ENCODE peak calls at places on chromosomes 12 and 14, in nine cellular contexts. E, K, S, P, O, U, L, H and I are unnamed samples.

GRCh38 chr14:100536141-100536540 is 51.1 kb downstream of the BEGAIN start:
- DNase-seq in O (no peak), L (no peak), P (peak), K (no peak), S (no peak), E (no peak), U (no peak), H (no peak), I (no peak)

GRCh38 chr12:113333877-113334785 is 778 bp downstream of the SLC8B1 start:
- DNase-seq in E (no peak), L (no peak), U (no peak), S (peak), O (no peak), H (peak), P (peak), K (no peak), I (peak)

GRCh38 chr14:98136420-98136819 is 1135.6 kb downstream of the BCL11B start:
- DNase-seq in L (no peak), S (no peak), K (no peak), U (no peak), E (no peak), H (no peak), O (no peak), P (no peak), I (no peak)

GRCh38 chr14:89304972-89305703 is 111.9 kb downstream of the FOXN3 start:
- DNase-seq in S (no peak), P (no peak), K (no peak), H (peak), L (peak), U (peak), O (no peak), E (peak), I (no peak)

GRCh38 chr12:2124466-2125023 is 71.8 kb downstream of the CACNA1C start:
- DNase-seq in H (no peak), O (no peak), P (no peak), K (no peak), L (no peak), S (no peak), E (no peak), U (no peak), I (no peak)

GRCh38 chr12:84348582-84348981 is 564.0 kb downstream of the SLC6A15 start:
- DNase-seq in H (no peak), U (no peak), L (no peak), S (no peak), P (no peak), K (no peak), O (no peak), E (no peak), I (no peak)

GRCh38 chr14:28695109-28695508 is 71.5 kb upstream of the FOXG1 start:
- DNase-seq in P (no peak), H (no peak), K (no peak), L (no peak), U (no peak), E (no peak), O (no peak), S (no peak), I (no peak)

GRCh38 chr14:62101650-62102355 is 339.6 kb downstream of the SNAPC1 start:
- DNase-seq in U (no peak), P (no peak), H (no peak), S (no peak), O (no peak), E (no peak), K (no peak), L (no peak), I (no peak)

GRCh38 chr12:95601626-95602025 is 50.4 kb upstream of the USP44 start:
- DNase-seq in H (no peak), E (no peak), U (no peak), P (no peak), S (no peak), L (no peak), K (no peak), O (no peak), I (no peak)

GRCh38 chr12:78192979-78193378 is 362.3 kb downstream of the NAV3 start:
- DNase-seq in U (no peak), S (no peak), K (no peak), L (no peak), O (no peak), P (no peak), H (no peak), E (no peak), I (no peak)

GRCh38 chr12:61821381-61821780 is 438.8 kb upstream of the USP15 start:
- DNase-seq in K (no peak), S (no peak), L (no peak), H (no peak), E (no peak), P (no peak), U (no peak), O (no peak), I (no peak)

GRCh38 chr12:25625146-25625545 is 72.1 kb upstream of the LMNTD1 start:
- DNase-seq in O (no peak), S (no peak), K (no peak), U (no peak), P (no peak), L (no peak), H (no peak), E (no peak), I (no peak)

GRCh38 chr12:77940566-77940965 is 109.9 kb downstream of the NAV3 start:
- DNase-seq in P (no peak), H (no peak), L (no peak), E (no peak), K (no peak), S (peak), O (no peak), U (peak), I (no peak)

GRCh38 chr12:106760184-106760531 is 14.3 kb upstream of the RIC8B start:
- DNase-seq in U (peak), E (no peak), P (no peak), L (peak), H (no peak), S (no peak), K (no peak), O (no peak), I (peak)

GRCh38 chr14:52351191-52351560 is 37.1 kb downstream of the PTGER2 start:
- DNase-seq in K (no peak), H (no peak), L (no peak), P (no peak), O (no peak), U (peak), E (no peak), S (no peak), I (no peak)

GRCh38 chr12:115599251-115599811 is 678.2 kb downstream of the MED13L start:
- DNase-seq in K (no peak), E (no peak), P (peak), L (peak), O (peak), U (peak), H (peak), S (no peak), I (no peak)

GRCh38 chr12:52543985-52544888 is 8.7 kb downstream of the KRT71 start:
- DNase-seq in U (no peak), S (no peak), H (no peak), O (peak), P (no peak), L (peak), E (no peak), K (no peak), I (no peak)

GRCh38 chr12:92363295-92364146 is 217.9 kb upstream of the BTG1 start:
- DNase-seq in O (peak), H (peak), K (no peak), U (peak), P (peak), L (no peak), S (no peak), E (no peak), I (peak)

GRCh38 chr14:20434701-20435453 is 1.1 kb downstream of the KLHL33 start:
- DNase-seq in S (no peak), K (no peak), E (no peak), H (peak), U (peak), O (peak), L (no peak), P (peak), I (no peak)

GRCh38 chr12:50050410-50051280 is 6.8 kb upstream of the ASIC1 start:
- DNase-seq in K (no peak), E (no peak), L (peak), U (peak), H (peak), P (peak), S (no peak), O (no peak), I (no peak)
- H3K27ac ChIP-seq in K (peak), E (no peak), L (no peak), U (no peak), H (no peak), P (peak), S (no peak), O (no peak), I (no peak)

GRCh38 chr12:118120579-118121363 is 15.2 kb upstream of the PEBP1 start:
- DNase-seq in S (peak), L (peak), H (peak), E (peak), O (peak), K (peak), U (peak), P (peak), I (peak)
- H3K27ac ChIP-seq in S (no peak), L (no peak), H (peak), E (no peak), O (peak), K (peak), U (peak), P (peak), I (no peak)

GRCh38 chr12:93812616-93813015 is 135.4 kb downstream of the CRADD start:
- DNase-seq in U (peak), S (no peak), L (no peak), P (no peak), E (no peak), K (no peak), O (no peak), H (no peak), I (no peak)
- H3K27ac ChIP-seq in U (no peak), S (no peak), L (no peak), P (peak), E (no peak), K (peak), O (no peak), H (no peak), I (no peak)

DNA sequence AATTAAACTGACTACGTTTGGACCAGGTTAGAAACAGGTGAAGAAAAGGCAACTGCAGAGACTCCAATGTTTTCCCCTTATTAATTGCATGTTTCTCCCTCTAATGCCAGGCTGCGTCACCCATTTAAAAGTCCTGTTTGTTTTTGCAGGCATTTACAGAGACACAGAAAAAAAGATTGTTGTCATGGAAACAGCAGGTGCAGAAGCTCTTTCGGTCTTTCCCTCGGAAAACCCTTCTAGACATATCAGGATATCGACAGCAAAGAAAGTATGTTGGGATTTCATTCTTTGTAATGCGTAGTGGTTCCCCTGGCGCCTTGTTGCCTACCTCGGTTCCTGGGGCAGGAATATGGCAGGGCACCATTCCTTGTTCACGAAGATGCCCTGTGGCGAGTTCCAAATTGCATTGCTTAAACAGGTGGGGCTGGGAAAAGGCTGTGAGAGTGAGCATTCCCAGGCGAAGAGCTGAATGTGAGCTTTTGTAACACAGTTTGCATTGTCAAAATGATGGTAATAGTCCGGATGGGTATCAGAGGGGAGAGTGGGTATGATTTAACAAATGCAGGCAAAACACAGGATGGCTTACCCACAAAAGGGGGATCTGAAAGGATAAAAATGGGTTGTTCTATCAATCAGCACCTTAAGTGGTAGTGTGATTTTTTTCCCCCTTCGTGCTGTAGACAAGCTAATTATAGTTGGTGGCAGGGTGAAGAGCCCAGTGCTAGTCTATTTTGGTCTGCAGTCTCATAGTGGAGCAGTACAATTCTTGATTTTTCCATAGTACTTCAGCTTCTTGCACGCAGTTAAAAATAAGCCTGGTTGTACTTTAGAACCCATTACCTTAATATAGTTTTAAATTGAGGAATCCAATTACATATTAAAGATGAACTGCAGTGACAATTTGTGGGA is 132.4 kb downstream of the GCH1 start:
- DNase-seq in S (no peak), U (no peak), E (no peak), L (no peak), P (no peak), O (no peak), H (no peak), K (no peak), I (no peak)
- H3K27ac ChIP-seq in S (no peak), U (peak), E (no peak), L (no peak), P (peak), O (no peak), H (no peak), K (no peak), I (no peak)

GRCh38 chr12:108643941-108644742 is 10.4 kb upstream of the SELPLG start:
- DNase-seq in U (no peak), S (no peak), P (no peak), H (peak), K (no peak), O (peak), E (no peak), L (no peak), I (no peak)
- H3K27ac ChIP-seq in U (peak), S (no peak), P (peak), H (no peak), K (peak), O (peak), E (no peak), L (no peak), I (no peak)

DNA sequence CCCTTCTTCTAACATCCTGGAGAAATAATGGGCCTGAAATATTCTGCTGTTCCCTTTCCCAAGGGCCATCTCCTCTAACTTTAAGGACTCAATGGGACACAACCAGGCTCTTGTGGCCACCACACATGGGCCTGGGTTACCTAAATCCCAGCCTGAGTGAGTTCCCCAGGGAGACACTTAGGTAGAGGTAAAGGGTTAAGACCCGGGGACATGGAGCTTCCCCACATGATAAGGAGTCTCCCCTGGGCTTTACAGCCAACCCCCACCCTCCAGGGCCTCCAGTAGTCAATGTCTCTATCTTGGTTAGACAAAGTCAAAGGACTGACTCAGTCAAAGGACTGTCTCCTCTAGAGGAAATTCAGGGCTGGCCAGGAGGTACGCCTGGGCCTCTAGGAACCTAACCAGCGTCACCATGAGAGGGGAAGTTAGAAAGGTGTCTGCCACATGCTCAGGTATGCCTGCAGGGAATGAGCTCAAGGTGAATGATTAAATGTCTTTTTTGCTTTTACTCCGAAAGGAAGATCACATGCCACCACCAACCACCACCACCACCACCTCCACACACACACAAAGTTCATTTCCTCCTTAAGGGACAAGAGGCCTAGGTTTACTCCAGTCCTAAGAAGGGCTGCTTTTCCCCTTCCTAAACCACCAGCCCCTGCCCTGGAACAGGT is 6.9 kb downstream of the ZFP36L1 start:
- DNase-seq in L (no peak), P (no peak), O (no peak), S (peak), K (peak), U (peak), E (no peak), H (peak), I (peak)
- H3K27ac ChIP-seq in L (peak), P (peak), O (no peak), S (peak), K (peak), U (peak), E (peak), H (peak), I (peak)

GRCh38 chr12:118360785-118361404 is 11.8 kb downstream of the TAOK3 start:
- DNase-seq in S (peak), K (no peak), H (no peak), E (no peak), L (no peak), U (peak), O (no peak), P (no peak), I (no peak)
- H3K27ac ChIP-seq in S (peak), K (no peak), H (no peak), E (peak), L (no peak), U (no peak), O (no peak), P (no peak), I (no peak)

DNA sequence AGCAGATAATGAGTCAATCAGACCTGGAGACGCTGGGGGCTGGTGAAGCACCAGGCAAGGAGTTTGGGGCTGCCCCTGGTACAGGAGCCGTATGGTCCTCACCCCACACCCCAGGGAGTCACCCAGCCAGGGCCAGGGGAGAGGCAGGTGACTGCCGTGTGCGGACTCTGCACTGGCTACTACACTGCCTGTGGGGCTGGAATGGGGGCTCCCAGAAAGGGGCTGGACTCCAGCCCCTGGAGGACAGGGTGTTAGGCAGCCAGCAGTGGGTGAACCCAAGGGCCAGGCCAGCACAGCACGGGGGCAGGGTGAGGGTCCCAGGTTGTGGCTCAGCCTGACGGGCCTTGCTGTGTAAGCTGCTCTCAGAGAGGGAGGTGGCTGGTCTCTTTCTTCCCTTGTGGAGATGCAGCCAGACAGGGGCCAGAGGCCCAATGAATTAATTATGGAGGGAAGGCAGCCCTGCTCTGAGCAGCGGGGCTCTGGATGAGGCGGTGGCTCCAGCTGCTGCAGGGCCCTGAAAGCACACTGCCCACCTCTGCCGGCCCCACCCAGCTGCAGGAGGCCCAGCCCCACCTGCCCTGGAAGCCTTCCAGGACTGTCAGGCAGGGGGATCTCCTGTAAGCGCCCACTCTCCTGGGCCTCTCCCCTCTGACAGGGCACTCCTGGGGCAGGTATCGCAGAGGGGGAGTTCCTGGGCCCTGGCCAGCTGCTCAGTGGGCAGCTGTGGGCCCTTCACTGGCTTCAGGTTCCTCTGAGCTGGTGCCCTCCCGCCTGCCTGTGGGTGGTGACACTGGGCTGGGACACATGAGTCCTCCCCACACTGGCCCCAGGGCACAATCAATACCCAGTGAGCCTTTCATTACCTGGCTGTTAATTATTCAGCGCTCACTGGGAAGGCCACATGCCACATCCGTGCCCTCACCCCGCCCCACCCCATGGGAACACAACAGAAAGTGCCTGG is 142.5 kb upstream of the C14orf180 start:
- DNase-seq in P (peak), H (peak), L (no peak), K (no peak), U (no peak), S (no peak), E (no peak), O (no peak), I (no peak)
- H3K27ac ChIP-seq in P (peak), H (peak), L (no peak), K (peak), U (no peak), S (no peak), E (no peak), O (no peak), I (no peak)